ENCODE peak calls at places on chromosomes 16 and 17, in five cellular contexts. I, O, Z, F and K are unnamed samples.
A peak's percentile ranks its signal among the peaks of the same experiment; 100 is the strongest.

GRCh38 chr17:60354223-60354622 is 37.7 kb downstream of the USP32 start:
- DNase-seq in I (no peak), O (no peak), Z (no peak), F (peak; percentile 85), K (no peak)

GRCh38 chr16:30186782-30187555 is 3.6 kb downstream of the CORO1A start:
- DNase-seq in I (peak; percentile 79), O (peak; percentile 69), Z (peak; percentile 47), F (no peak), K (peak; percentile 68)

GRCh38 chr16:1961651-1962067 is 2.3 kb downstream of the NDUFB10 start:
- DNase-seq in I (no peak), O (no peak), Z (no peak), F (no peak), K (no peak)

GRCh38 chr16:85424260-85425060 is 188.7 kb upstream of the GSE1 start:
- DNase-seq in I (no peak), O (peak; percentile 41), Z (no peak), F (no peak), K (no peak)

GRCh38 chr16:75116081-75116910 is at the start of gene LDHD:
- DNase-seq in I (peak; percentile 90), O (peak; percentile 96), Z (peak; percentile 82), F (no peak), K (peak; percentile 71)

GRCh38 chr16:54191592-54191991 is 95.0 kb downstream of the IRX3 start:
- DNase-seq in I (no peak), O (no peak), Z (no peak), F (no peak), K (no peak)

GRCh38 chr16:8859913-8860881 is 8.6 kb downstream of the CARHSP1 start:
- DNase-seq in I (peak; percentile 91), O (peak; percentile 83), Z (peak; percentile 82), F (peak; percentile 79), K (no peak)

GRCh38 chr16:825298-826061 is 24.9 kb upstream of the GNG13 start:
- DNase-seq in I (peak; percentile 85), O (no peak), Z (no peak), F (no peak), K (no peak)

GRCh38 chr17:72514321-72514861 is 393.6 kb downstream of the SOX9 start:
- DNase-seq in I (no peak), O (no peak), Z (no peak), F (no peak), K (no peak)

DNA sequence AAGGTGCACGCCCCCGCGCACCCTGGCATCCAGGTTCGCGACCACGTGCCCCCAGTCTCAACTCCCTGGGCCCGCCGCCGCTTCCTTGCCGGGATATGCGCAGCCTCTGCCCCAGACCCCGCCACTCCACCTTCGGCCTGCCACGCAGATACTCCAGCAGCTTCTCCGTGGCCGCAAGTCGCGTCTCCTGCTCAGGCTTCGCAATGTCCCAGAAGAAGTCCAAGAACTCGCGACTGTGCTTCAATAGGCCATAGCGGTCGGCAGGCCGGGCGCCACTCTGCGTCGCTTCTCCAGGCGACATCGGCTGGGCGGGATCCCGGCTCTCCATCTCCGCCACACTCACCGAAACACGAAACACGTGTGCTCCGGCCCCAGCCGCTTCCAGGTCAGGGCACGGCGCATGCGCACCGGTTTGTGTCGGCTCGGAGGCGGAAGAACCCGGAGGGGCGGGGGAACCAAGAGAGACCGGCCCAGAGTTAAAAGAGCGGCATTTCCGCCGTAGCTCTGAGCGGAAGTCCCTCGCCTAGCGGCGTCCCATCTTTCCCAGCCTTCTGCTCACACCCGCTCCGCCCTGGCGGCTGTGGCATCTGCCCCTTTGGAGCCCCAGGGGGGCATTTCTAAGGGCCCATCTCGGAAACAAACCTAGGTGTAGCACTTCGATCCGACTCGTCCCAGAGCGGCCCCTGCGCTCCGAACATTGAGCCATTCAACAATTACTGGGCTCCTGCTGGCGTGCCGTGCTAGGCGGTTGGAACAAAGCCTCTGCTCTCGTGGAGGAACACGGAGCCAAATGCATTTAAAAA is at the start of gene MYBBP1A:
- DNase-seq in I (peak; percentile 98), O (peak; percentile 98), Z (peak; percentile 96), F (peak; percentile 92), K (peak; percentile 94)
- TF ChIP-seq POLR2A in I (peak; percentile 71), O (peak; percentile 89), Z (peak; percentile 51), F (peak; percentile 69), K (no peak)

GRCh38 chr17:49508891-49509587 is 13.9 kb downstream of the NGFR start:
- DNase-seq in I (no peak), O (no peak), Z (no peak), F (no peak), K (no peak)

GRCh38 chr17:49509588-49509917 is 14.5 kb downstream of the NGFR start:
- DNase-seq in I (no peak), O (no peak), Z (no peak), F (no peak), K (no peak)

GRCh38 chr17:49510059-49510719 is 15.1 kb downstream of the NGFR start:
- DNase-seq in I (no peak), O (no peak), Z (no peak), F (no peak), K (no peak)

GRCh38 chr17:49506282-49506681 is 11.2 kb downstream of the NGFR start:
- DNase-seq in I (no peak), O (no peak), Z (no peak), F (no peak), K (no peak)

DNA sequence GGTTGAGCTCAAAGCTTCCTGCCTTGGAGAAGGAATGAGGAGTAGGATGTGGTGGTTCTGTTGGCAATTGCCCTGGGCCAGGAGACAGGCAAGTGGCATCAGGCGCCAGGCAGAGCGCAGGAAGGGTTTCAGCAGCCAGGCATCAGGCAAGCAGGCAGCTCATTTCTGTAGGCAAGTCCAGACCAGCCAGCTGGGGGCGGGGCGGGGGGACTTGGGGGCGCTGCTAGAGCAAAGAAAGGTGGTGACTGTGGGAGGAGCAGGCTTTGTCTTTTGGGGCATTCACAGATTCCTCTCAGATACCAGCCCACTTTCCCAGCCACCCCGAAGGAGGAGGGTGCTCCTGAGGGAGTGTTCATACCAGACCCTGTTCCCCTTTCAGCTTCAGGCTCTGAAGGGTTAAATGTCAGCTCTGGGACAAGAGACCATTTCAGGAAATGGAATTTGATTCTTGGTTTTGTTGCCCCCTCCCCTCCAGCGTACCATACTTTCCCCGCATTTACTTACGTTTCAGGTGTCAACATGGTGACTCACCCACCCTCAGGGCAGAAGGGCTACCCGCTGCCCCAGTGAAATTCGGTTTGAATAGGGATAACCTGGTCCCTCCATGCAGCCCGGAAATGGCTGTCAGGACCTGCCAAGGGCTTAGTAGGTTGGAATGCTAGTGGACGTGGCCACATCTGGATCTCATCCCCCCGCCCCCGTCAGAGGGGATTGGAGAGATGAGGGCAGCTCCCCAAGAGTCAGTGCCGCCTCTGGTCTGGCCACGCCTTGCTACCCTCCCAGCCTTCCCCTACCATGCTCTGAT is 13.2 kb downstream of the NGFR start:
- DNase-seq in I (no peak), O (no peak), Z (no peak), F (no peak), K (no peak)
- H3K4me3 ChIP-seq in I (no peak overlapping the region), O (no peak overlapping the region), Z (no peak overlapping the region), F (no peak overlapping the region), K (no peak overlapping the region)

GRCh38 chr17:4942760-4943508 is 2.9 kb downstream of the RNF167 start:
- DNase-seq in I (no peak), O (no peak), Z (no peak), F (no peak), K (no peak)
- TF ChIP-seq POLR2A in I (no peak), O (no peak), Z (no peak), F (no peak), K (no peak)

DNA sequence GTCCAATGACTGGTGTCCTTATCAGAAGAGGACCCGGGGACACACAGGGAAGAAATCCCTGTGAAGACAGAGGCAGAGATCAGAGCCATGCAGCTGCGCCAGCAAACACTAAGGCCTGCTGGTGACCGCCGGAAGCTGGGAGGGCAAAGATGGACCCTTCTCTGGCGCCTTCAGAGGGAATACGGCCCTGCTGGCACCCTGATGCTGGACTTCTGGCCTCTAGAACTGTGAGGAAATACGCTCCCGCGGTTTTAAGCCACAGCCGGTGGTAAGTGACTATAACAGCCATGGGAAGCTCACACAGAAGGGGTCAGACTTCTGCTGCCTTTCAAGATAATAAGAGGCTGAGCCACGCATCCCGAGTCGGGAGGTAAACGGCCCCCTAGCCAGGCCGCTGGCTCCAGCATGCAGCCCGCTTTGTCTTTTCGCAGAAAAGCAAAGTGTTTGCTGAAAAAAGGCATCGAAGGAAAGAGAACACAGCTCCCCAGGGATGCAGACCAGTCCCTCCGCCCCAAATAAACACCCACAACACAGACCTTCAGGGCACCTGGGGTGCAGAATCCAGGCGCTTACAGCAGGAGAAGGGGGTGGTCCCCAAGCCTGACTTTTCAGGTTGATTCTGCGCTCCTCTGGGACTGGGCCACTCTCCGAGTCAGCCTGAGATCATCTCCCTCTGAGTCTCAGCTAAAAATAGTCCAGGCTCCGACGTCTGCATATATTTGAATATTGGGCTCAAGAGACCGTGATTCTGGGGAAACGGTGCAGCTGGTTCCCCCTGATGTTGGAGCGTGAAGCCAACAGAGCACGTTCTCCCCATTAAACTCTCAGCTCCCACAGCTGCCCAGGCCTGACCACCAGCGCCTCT is 89.6 kb downstream of the MGAT5B start:
- DNase-seq in I (no peak), O (no peak), Z (no peak), F (peak; percentile 21), K (no peak)
- H3K4me3 ChIP-seq in I (no peak overlapping the region), O (no peak overlapping the region), Z (no peak overlapping the region), F (no peak overlapping the region), K (no peak overlapping the region)